ENCODE peak calls at places on chromosomes 16 and 17, in seven cellular contexts. M is HCT116, K is endothelial cell of umbilical vein, O is spleen, I is heart left ventricle, Y is stomach, F is transverse colon. D is an unnamed sample.

GRCh38 chr17:40087903-40088718 is 12.3 kb downstream of the NR1D1 start:
- DNase-seq in M (no peak), K (no peak), O (no peak), I (no peak), Y (no peak), F (no peak), D (no peak)

GRCh38 chr16:12917653-12918052 is 16.3 kb downstream of the SHISA9 start:
- DNase-seq in M (no peak), K (no peak), O (no peak), I (no peak), Y (no peak), F (no peak), D (no peak)

GRCh38 chr17:42460371-42460770 is 1.7 kb downstream of the ATP6V0A1 start:
- DNase-seq in M (no peak), K (no peak), O (no peak), I (no peak), Y (no peak), F (no peak), D (no peak)

GRCh38 chr17:13736915-13737314 is 135.2 kb upstream of the HS3ST3A1 start:
- DNase-seq in M (no peak), K (no peak), O (no peak), I (no peak), Y (no peak), F (no peak), D (no peak)

GRCh38 chr17:76820039-76820438 is 48.2 kb upstream of the MGAT5B start:
- DNase-seq in M (no peak), K (no peak), O (no peak), I (no peak), Y (no peak), F (no peak), D (no peak)

GRCh38 chr16:85658504-85659326 is 30.0 kb downstream of the GINS2 start:
- DNase-seq in M (no peak), K (no peak), O (peak; percentile 73), I (peak; percentile 16), Y (no peak), F (no peak), D (no peak)

GRCh38 chr17:78532922-78533640 is 44.1 kb downstream of the DNAH17 start:
- DNase-seq in M (peak; percentile 27), K (peak; percentile 11), O (peak; percentile 22), I (no peak), Y (no peak), F (no peak), D (peak; percentile 89)

GRCh38 chr17:30369995-30370394 is 8.7 kb upstream of the CPD start:
- DNase-seq in M (no peak), K (no peak), O (no peak), I (no peak), Y (no peak), F (no peak), D (no peak)

GRCh38 chr17:8408371-8408770 is 10.7 kb upstream of the RNF222 start:
- DNase-seq in M (peak; percentile 65), K (no peak), O (no peak), I (no peak), Y (peak; percentile 49), F (peak; percentile 72), D (no peak)

GRCh38 chr16:86953631-86954465 is 363.3 kb downstream of the C16orf95 start:
- DNase-seq in M (no peak), K (no peak), O (no peak), I (no peak), Y (no peak), F (no peak), D (no peak)

GRCh38 chr17:29004081-29004692 is 1.6 kb downstream of the SEZ6 start:
- DNase-seq in M (no peak), K (no peak), O (no peak), I (no peak), Y (no peak), F (no peak), D (no peak)

GRCh38 chr16:50625374-50625773 is 55.7 kb downstream of the SNX20 start:
- DNase-seq in M (no peak), K (no peak), O (no peak), I (no peak), Y (no peak), F (no peak), D (no peak)

GRCh38 chr16:84543931-84544776 is 39.7 kb upstream of the MEAK7 start:
- DNase-seq in M (no peak), K (no peak), O (peak; percentile 76), I (no peak), Y (no peak), F (peak; percentile 27), D (no peak)

GRCh38 chr17:47888293-47888692 is 7.7 kb upstream of the SP2 start:
- DNase-seq in M (no peak), K (no peak), O (no peak), I (no peak), Y (no peak), F (no peak), D (no peak)

GRCh38 chr16:87702325-87702811 is 63.4 kb downstream of the KLHDC4 start:
- DNase-seq in M (no peak), K (peak; percentile 84), O (peak; percentile 87), I (no peak), Y (no peak), F (peak; percentile 57), D (no peak)

GRCh38 chr16:10180771-10181163 is 1.5 kb downstream of the GRIN2A start:
- DNase-seq in M (no peak), K (no peak), O (peak; percentile 71), I (peak; percentile 33), Y (no peak), F (no peak), D (no peak)

GRCh38 chr17:751269-752001 is 629 bp downstream of the GEMIN4 start:
- DNase-seq in M (no peak), K (peak; percentile 39), O (no peak), I (no peak), Y (peak; percentile 37), F (peak; percentile 49), D (peak; percentile 46)

GRCh38 chr17:74437702-74438101 is 5.8 kb downstream of the GPRC5C start:
- DNase-seq in M (peak; percentile 37), K (no peak), O (no peak), I (no peak), Y (no peak), F (no peak), D (peak; percentile 65)

GRCh38 chr17:63978266-63979200 is 5.8 kb upstream of the SCN4A start:
- DNase-seq in M (no peak), K (no peak), O (no peak), I (no peak), Y (no peak), F (no peak), D (no peak)

GRCh38 chr17:4788159-4788806 is 481 bp upstream of the GLTPD2 start:
- DNase-seq in M (no peak), K (no peak), O (no peak), I (no peak), Y (no peak), F (no peak), D (no peak)

GRCh38 chr17:4789701-4789950 is 862 bp downstream of the GLTPD2 start:
- DNase-seq in M (peak; percentile 32), K (no peak), O (no peak), I (no peak), Y (no peak), F (no peak), D (no peak)

GRCh38 chr17:4788807-4789700 is at the start of gene GLTPD2:
- DNase-seq in M (no peak), K (no peak), O (no peak), I (no peak), Y (no peak), F (peak; percentile 19), D (no peak)

GRCh38 chr17:4790705-4791088 is 1.9 kb downstream of the GLTPD2 start:
- DNase-seq in M (no peak), K (no peak), O (no peak), I (no peak), Y (no peak), F (no peak), D (no peak)

GRCh38 chr17:4789951-4790704 is 1.4 kb downstream of the GLTPD2 start:
- DNase-seq in M (peak; percentile 88), K (peak; percentile 88), O (peak; percentile 97), I (peak; percentile 87), Y (peak; percentile 90), F (peak; percentile 91), D (peak; percentile 88)
- TF ChIP-seq POLR2A in M (peak; percentile 77), K (peak; percentile 88), O (no peak), I (peak; percentile 89), Y (peak; percentile 70), F (peak; percentile 86), D (peak; percentile 83)

GRCh38 chr17:65755799-65756198 is 194.4 kb upstream of the AXIN2 start:
- DNase-seq in M (no peak), K (no peak), O (no peak), I (no peak), Y (no peak), F (no peak), D (no peak)

GRCh38 chr17:65754641-65755040 is 193.2 kb upstream of the AXIN2 start:
- DNase-seq in M (no peak), K (no peak), O (no peak), I (no peak), Y (no peak), F (no peak), D (no peak)

GRCh38 chr17:65754081-65754480 is 192.6 kb upstream of the AXIN2 start:
- DNase-seq in M (no peak), K (no peak), O (no peak), I (no peak), Y (no peak), F (no peak), D (no peak)

GRCh38 chr17:65751263-65751662 is 189.8 kb upstream of the AXIN2 start:
- DNase-seq in M (no peak), K (no peak), O (no peak), I (no peak), Y (no peak), F (no peak), D (no peak)

GRCh38 chr17:65753348-65753747 is 191.9 kb upstream of the AXIN2 start:
- DNase-seq in M (no peak), K (no peak), O (no peak), I (no peak), Y (no peak), F (no peak), D (no peak)
- TF ChIP-seq POLR2A in M (no peak), K (no peak), O (no peak), I (no peak), Y (no peak), F (no peak), D (no peak)

DNA sequence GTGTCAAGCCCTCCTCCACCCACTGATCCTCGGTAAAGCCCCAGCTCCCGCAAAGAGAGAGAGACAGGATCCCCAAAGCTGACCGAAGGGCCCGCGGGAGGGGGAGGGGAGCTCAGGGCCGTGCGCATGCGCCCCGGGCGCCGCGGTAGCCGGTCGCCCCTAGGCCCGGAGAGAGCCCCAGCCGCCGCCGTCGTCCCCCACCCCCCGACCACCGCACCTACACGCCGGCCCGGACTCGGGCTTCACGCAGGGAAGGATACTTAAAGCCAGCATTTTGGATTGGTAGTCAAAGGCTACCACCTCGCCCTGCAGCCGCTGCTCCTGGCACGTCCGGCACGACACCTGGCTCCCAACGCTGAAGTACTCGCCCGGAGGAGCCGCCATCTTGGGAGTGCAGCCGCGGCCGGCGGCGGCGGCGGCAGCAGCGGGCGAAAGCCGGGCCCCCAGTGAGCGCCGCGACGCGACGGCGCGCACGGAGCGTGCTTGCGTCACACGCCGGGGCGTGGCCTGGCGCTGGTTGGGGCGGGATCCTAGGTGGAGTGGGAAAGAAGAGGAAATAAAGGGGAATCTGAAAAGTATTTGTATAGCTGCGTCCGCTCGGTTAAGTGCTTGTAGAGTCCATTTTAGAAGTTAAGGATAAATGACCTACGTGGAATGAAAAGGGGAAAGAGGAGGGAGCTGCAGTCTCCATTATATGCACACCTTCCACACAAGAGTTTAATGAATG is at the start of gene LSM12:
- DNase-seq in M (peak; percentile 72), K (peak; percentile 94), O (peak; percentile 97), I (peak; percentile 91), Y (peak; percentile 93), F (peak; percentile 94), D (peak; percentile 87)
- TF ChIP-seq POLR2A in M (peak; percentile 70), K (peak; percentile 60), O (no peak), I (peak; percentile 85), Y (no peak), F (peak; percentile 59), D (peak; percentile 50)

GRCh38 chr17:81241648-81242420 is 2.7 kb downstream of the NDUFAF8 start:
- DNase-seq in M (no peak), K (peak; percentile 49), O (peak; percentile 90), I (no peak), Y (peak; percentile 64), F (peak; percentile 51), D (peak; percentile 62)
- TF ChIP-seq POLR2A in M (no peak), K (no peak), O (no peak), I (no peak), Y (no peak), F (no peak), D (no peak)

D was measured in H54.